ENCODE peak calls at places on chromosomes 2 and 18, in nine cellular contexts. I is caudate nucleus; W is posterior cingulate gyrus; O is AG09309; C is left ventricle myocardium superior; N is HEK293T; J is epithelial cell of esophagus; F is spleen; Y is stimulated activated CD4-positive, alpha-beta T cell treated with anti-CD3 and anti-CD28 coated beads, Interleukin-2, amount 100 ng/mL, for 48 hours. V is an unnamed sample.

GRCh38 chr2:43985359-43985758 is 10.4 kb downstream of the LRPPRC start:
- DNase-seq in I (no peak), W (no peak), O (no peak), C (no peak), N (no peak), J (no peak), F (no peak), Y (no peak), V (no peak)

GRCh38 chr2:199201539-199201938 is 256.2 kb downstream of the SATB2 start:
- DNase-seq in I (no peak), W (no peak), O (no peak), C (no peak), N (no peak), J (no peak), F (no peak), Y (no peak), V (no peak)

GRCh38 chr2:70369082-70369481 is 67.2 kb upstream of the FAM136A start:
- DNase-seq in I (no peak), W (no peak), O (no peak), C (no peak), N (no peak), J (no peak), F (no peak), Y (no peak), V (no peak)

GRCh38 chr2:20291106-20291564 is 59.5 kb downstream of the PUM2 start:
- DNase-seq in I (no peak), W (peak), O (peak), C (no peak), N (peak), J (peak), F (no peak), Y (no peak), V (peak)

GRCh38 chr2:86383844-86384243 is 46.4 kb upstream of the REEP1 start:
- DNase-seq in I (no peak), W (no peak), O (peak), C (no peak), N (no peak), J (no peak), F (no peak), Y (no peak), V (no peak)

GRCh38 chr2:130377491-130377890 is 21.6 kb downstream of the PTPN18 start:
- DNase-seq in I (no peak), W (no peak), O (no peak), C (no peak), N (no peak), J (no peak), F (no peak), Y (no peak), V (no peak)

GRCh38 chr2:58533376-58533775 is 292.3 kb upstream of the FANCL start:
- DNase-seq in I (no peak), W (no peak), O (no peak), C (no peak), N (no peak), J (no peak), F (no peak), Y (no peak), V (no peak)

GRCh38 chr2:231894566-231895380 is 31.4 kb downstream of the NPPC start:
- DNase-seq in I (no peak), W (peak), O (no peak), C (no peak), N (no peak), J (no peak), F (peak), Y (no peak), V (no peak)

GRCh38 chr18:35029770-35030169 is 11.4 kb upstream of the MAPRE2 start:
- DNase-seq in I (no peak), W (no peak), O (no peak), C (no peak), N (no peak), J (no peak), F (no peak), Y (no peak), V (no peak)

GRCh38 chr2:29817846-29818680 is 103.3 kb downstream of the ALK start:
- DNase-seq in I (no peak), W (peak), O (no peak), C (no peak), N (no peak), J (no peak), F (no peak), Y (no peak), V (no peak)

GRCh38 chr2:219289537-219290361 is 10.6 kb downstream of the DNAJB2 start:
- DNase-seq in I (peak), W (peak), O (peak), C (peak), N (no peak), J (peak), F (peak), Y (no peak), V (no peak)

GRCh38 chr2:222127660-222128059 is 171.1 kb downstream of the PAX3 start:
- DNase-seq in I (no peak), W (peak), O (no peak), C (no peak), N (no peak), J (no peak), F (no peak), Y (no peak), V (no peak)

GRCh38 chr2:215435809-215436704 is at the start of gene FN1:
- DNase-seq in I (peak), W (peak), O (peak), C (peak), N (peak), J (peak), F (peak), Y (peak), V (peak)

GRCh38 chr18:23825978-23826405 is 136.7 kb downstream of the LAMA3 start:
- DNase-seq in I (peak), W (peak), O (peak), C (peak), N (no peak), J (peak), F (no peak), Y (no peak), V (no peak)

GRCh38 chr18:59155140-59155539 is 15.5 kb downstream of the SEC11C start:
- DNase-seq in I (no peak), W (no peak), O (peak), C (no peak), N (no peak), J (peak), F (no peak), Y (no peak), V (no peak)

GRCh38 chr2:159151198-159152118 is 135.0 kb downstream of the WDSUB1 start:
- DNase-seq in I (no peak), W (no peak), O (no peak), C (no peak), N (no peak), J (no peak), F (no peak), Y (no peak), V (no peak)

GRCh38 chr2:159094173-159094737 is 125.8 kb downstream of the TANC1 start:
- DNase-seq in I (no peak), W (peak), O (no peak), C (peak), N (no peak), J (peak), F (no peak), Y (no peak), V (no peak)

GRCh38 chr2:224284134-224284946 is 117.6 kb downstream of the FAM124B start:
- DNase-seq in I (no peak), W (no peak), O (no peak), C (no peak), N (peak), J (peak), F (no peak), Y (peak), V (peak)

GRCh38 chr2:134142903-134143302 is 111.0 kb upstream of the MGAT5 start:
- DNase-seq in I (no peak), W (no peak), O (no peak), C (no peak), N (no peak), J (peak), F (no peak), Y (no peak), V (no peak)

GRCh38 chr2:158755310-158755709 is 39.8 kb upstream of the DAPL1 start:
- DNase-seq in I (no peak), W (no peak), O (no peak), C (no peak), N (no peak), J (peak), F (no peak), Y (no peak), V (no peak)

GRCh38 chr2:154263206-154263605 is 391.5 kb downstream of the GALNT13 start:
- DNase-seq in I (no peak), W (no peak), O (no peak), C (no peak), N (no peak), J (peak), F (no peak), Y (no peak), V (no peak)

GRCh38 chr2:150903461-150903860 is 358.2 kb downstream of the RBM43 start:
- DNase-seq in I (no peak), W (no peak), O (no peak), C (no peak), N (no peak), J (peak), F (no peak), Y (no peak), V (no peak)

GRCh38 chr2:134657650-134658250 is 61.0 kb downstream of the TMEM163 start:
- DNase-seq in I (no peak), W (no peak), O (no peak), C (no peak), N (no peak), J (no peak), F (no peak), Y (no peak), V (peak)

GRCh38 chr2:48194641-48195040 is 288.3 kb upstream of the FBXO11 start:
- DNase-seq in I (no peak), W (no peak), O (no peak), C (no peak), N (no peak), J (no peak), F (no peak), Y (no peak), V (no peak)

GRCh38 chr2:40432916-40433315 is 19.0 kb downstream of the SLC8A1 start:
- DNase-seq in I (no peak), W (no peak), O (no peak), C (no peak), N (no peak), J (no peak), F (no peak), Y (no peak), V (no peak)

GRCh38 chr2:98253461-98254073 is 92.7 kb upstream of the CNGA3 start:
- DNase-seq in I (no peak), W (peak), O (no peak), C (peak), N (no peak), J (peak), F (no peak), Y (no peak), V (no peak)

GRCh38 chr2:208722737-208723136 is 316.1 kb downstream of the PTH2R start:
- DNase-seq in I (no peak), W (no peak), O (no peak), C (no peak), N (no peak), J (no peak), F (no peak), Y (no peak), V (no peak)

GRCh38 chr2:65228249-65228750 is 669 bp downstream of the ACTR2 start:
- DNase-seq in I (no peak), W (no peak), O (no peak), C (no peak), N (peak), J (peak), F (no peak), Y (peak), V (no peak)